ENCODE peak calls at places on chromosomes 16 and 17, in five cellular contexts. One of them, this sample, is unnamed. For H3K4me1, the result is how much of the 10 kb centered on the place peaks cover.

GRCh38 chr16:2967721-2968161 is 1.4 kb upstream of the PAQR4 start:
- DNase-seq in body of pancreas: no peak
- DNase-seq in PC-3: no peak
- DNase-seq in heart right ventricle: no peak
- DNase-seq in CD8-positive, alpha-beta T cell: no peak
- DNase-seq in this sample: no peak

GRCh38 chr17:82239401-82239925 is 10.6 kb downstream of the SLC16A3 start:
- DNase-seq in body of pancreas: no peak
- DNase-seq in PC-3: no peak
- DNase-seq in heart right ventricle: no peak
- DNase-seq in CD8-positive, alpha-beta T cell: no peak
- DNase-seq in this sample: no peak

GRCh38 chr17:41500131-41500911 is 5.1 kb downstream of the KRT13 start:
- DNase-seq in body of pancreas: no peak
- DNase-seq in CD8-positive, alpha-beta T cell: no peak
- DNase-seq in heart right ventricle: no peak
- DNase-seq in PC-3: peak
- DNase-seq in this sample: no peak

GRCh38 chr17:40980594-40980993 is 3.5 kb downstream of the KRT40 start:
- DNase-seq in heart right ventricle: no peak
- DNase-seq in CD8-positive, alpha-beta T cell: no peak
- DNase-seq in PC-3: no peak
- DNase-seq in body of pancreas: no peak
- DNase-seq in this sample: no peak

GRCh38 chr17:75069783-75070182 is 18.0 kb upstream of the SLC16A5 start:
- DNase-seq in heart right ventricle: no peak
- DNase-seq in PC-3: peak
- DNase-seq in CD8-positive, alpha-beta T cell: no peak
- DNase-seq in body of pancreas: no peak
- DNase-seq in this sample: no peak

GRCh38 chr16:78851266-78851665 is 749.3 kb downstream of the MAF start:
- DNase-seq in body of pancreas: no peak
- DNase-seq in heart right ventricle: no peak
- DNase-seq in CD8-positive, alpha-beta T cell: no peak
- DNase-seq in PC-3: no peak
- DNase-seq in this sample: no peak

GRCh38 chr17:14346801-14347200 is 45.9 kb downstream of the HS3ST3B1 start:
- DNase-seq in PC-3: no peak
- DNase-seq in CD8-positive, alpha-beta T cell: no peak
- DNase-seq in heart right ventricle: no peak
- DNase-seq in body of pancreas: no peak
- DNase-seq in this sample: no peak

GRCh38 chr16:56672761-56673536 is 3.3 kb downstream of the MT1H start:
- DNase-seq in body of pancreas: no peak
- DNase-seq in CD8-positive, alpha-beta T cell: no peak
- DNase-seq in PC-3: peak
- DNase-seq in heart right ventricle: no peak
- DNase-seq in this sample: no peak

GRCh38 chr17:48618366-48618896 is 3.3 kb upstream of the HOXB8 start:
- DNase-seq in CD8-positive, alpha-beta T cell: peak
- DNase-seq in PC-3: peak
- DNase-seq in body of pancreas: peak
- DNase-seq in heart right ventricle: peak
- DNase-seq in this sample: peak

GRCh38 chr17:332558-333322 is 19.9 kb downstream of the RPH3AL start:
- DNase-seq in PC-3: no peak
- DNase-seq in heart right ventricle: peak
- DNase-seq in body of pancreas: peak
- DNase-seq in CD8-positive, alpha-beta T cell: no peak
- DNase-seq in this sample: no peak

GRCh38 chr17:40935624-40936023 is 1.8 kb downstream of the KRT23 start:
- DNase-seq in CD8-positive, alpha-beta T cell: no peak
- DNase-seq in body of pancreas: no peak
- DNase-seq in PC-3: no peak
- DNase-seq in heart right ventricle: no peak
- DNase-seq in this sample: no peak

GRCh38 chr16:87343753-87344050 is 26.5 kb upstream of the C16orf95 start:
- DNase-seq in CD8-positive, alpha-beta T cell: no peak
- DNase-seq in heart right ventricle: no peak
- DNase-seq in body of pancreas: no peak
- DNase-seq in PC-3: no peak
- DNase-seq in this sample: no peak

GRCh38 chr17:65662166-65662565 is 100.7 kb upstream of the AXIN2 start:
- DNase-seq in CD8-positive, alpha-beta T cell: no peak
- DNase-seq in PC-3: no peak
- DNase-seq in heart right ventricle: no peak
- DNase-seq in body of pancreas: no peak
- DNase-seq in this sample: no peak

GRCh38 chr17:1043601-1044251 is 46.8 kb downstream of the TIMM22 start:
- DNase-seq in PC-3: no peak
- DNase-seq in heart right ventricle: peak
- DNase-seq in CD8-positive, alpha-beta T cell: no peak
- DNase-seq in body of pancreas: no peak
- DNase-seq in this sample: peak

DNA sequence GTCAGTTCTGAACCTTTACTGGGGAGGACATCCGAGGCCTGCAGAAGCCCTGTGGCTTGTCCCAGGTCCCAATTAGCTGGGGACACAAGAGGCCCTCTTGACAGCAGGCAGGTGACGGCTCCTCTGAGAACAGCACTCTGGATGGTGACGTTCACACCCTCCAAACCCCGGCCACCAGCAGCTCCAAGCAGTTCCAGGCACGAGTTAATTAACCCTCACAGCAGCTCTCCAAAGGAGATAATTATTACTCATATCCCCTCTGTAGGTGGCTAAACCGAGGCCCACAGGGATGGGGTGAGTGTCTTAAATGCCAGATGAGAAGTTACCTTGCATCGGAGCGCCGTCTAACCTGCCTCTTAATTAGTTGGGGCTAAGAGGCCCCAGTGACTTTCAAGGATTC is 168.9 kb upstream of the CIBAR2 start:
- DNase-seq in CD8-positive, alpha-beta T cell: no peak
- DNase-seq in heart right ventricle: no peak
- DNase-seq in body of pancreas: no peak
- DNase-seq in PC-3: no peak
- DNase-seq in this sample: no peak
- H3K4me1 ChIP-seq in CD8-positive, alpha-beta T cell: under half
- H3K4me1 ChIP-seq in heart right ventricle: under half
- H3K4me1 ChIP-seq in body of pancreas: under half
- H3K4me1 ChIP-seq in PC-3: under half
- H3K4me1 ChIP-seq in this sample: half or more

DNA sequence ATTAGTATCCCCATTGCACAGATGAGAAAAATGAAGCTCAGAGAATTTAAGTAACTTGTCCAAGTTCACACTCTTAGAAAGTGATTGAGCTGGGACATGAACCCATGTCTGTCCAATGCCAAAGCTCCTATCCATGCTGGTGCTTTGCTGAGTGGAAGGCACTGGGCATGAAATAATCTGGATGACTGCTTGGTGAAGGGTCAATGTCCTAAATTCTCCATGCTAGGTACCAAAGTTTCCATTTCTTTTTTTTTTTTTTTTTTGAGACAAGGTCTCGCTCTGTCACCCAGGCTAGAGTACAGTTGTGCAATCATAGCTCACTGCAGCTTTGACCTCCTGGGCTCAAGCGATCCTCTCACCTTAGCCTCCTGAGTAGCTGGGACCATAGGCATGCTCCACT is 153.6 kb upstream of the ERCC4 start:
- DNase-seq in body of pancreas: no peak
- DNase-seq in PC-3: no peak
- DNase-seq in CD8-positive, alpha-beta T cell: no peak
- DNase-seq in heart right ventricle: no peak
- DNase-seq in this sample: no peak
- H3K4me1 ChIP-seq in body of pancreas: under half
- H3K4me1 ChIP-seq in PC-3: under half
- H3K4me1 ChIP-seq in CD8-positive, alpha-beta T cell: under half
- H3K4me1 ChIP-seq in heart right ventricle: under half
- H3K4me1 ChIP-seq in this sample: under half

DNA sequence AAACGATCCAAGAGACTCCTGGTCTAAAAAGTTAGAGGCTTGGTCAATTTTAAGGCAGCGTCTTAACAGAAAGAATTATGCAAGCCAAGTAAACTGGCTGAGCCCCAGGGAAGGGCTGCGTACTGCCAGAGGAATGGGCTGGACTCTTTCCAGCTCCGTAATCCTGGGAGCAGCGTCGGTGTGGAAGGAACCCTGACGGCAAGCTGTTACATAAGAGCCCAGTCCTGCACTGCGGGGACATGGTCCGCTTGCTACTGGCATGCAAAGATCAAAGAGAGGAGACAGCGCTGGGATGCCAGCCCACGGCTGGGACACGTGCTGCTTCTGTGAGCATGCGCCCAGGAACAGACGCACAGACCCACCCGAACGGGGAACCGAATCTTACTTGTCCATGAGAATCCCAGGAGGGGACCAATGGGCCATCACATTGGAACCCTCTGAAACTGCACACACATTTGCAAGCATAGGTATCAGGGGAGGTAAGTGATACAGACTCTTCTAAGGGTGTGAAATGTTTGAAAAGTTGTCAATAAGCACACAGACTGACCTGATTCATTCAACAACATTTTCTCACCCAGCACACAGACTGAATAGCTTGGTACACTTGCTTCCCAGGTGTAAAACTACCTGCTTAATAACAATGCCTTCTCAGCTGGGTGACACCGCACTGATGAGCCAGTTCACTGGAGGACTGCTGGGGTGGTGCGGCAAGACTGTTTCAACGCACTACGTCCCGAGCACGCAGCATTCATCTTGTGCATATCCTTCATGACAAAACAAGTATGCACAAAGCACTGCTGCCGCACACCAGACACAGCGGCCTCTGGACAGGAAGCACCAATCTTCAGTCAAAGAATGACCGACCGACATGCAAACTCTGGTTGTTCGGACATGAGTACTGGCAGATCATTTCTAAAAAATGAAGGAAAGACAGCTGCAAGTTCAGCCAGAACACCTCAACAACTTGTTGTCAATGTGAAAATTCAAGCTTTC is 94.9 kb downstream of the ANKRD11 start:
- DNase-seq in heart right ventricle: peak
- DNase-seq in body of pancreas: peak
- DNase-seq in PC-3: peak
- DNase-seq in CD8-positive, alpha-beta T cell: no peak
- DNase-seq in this sample: peak
- H3K4me1 ChIP-seq in heart right ventricle: under half
- H3K4me1 ChIP-seq in body of pancreas: under half
- H3K4me1 ChIP-seq in PC-3: under half
- H3K4me1 ChIP-seq in CD8-positive, alpha-beta T cell: half or more
- H3K4me1 ChIP-seq in this sample: under half

GRCh38 chr16:16763449-16763848 is 384.5 kb downstream of the NPIPA7 start:
- DNase-seq in PC-3: no peak
- DNase-seq in CD8-positive, alpha-beta T cell: no peak
- DNase-seq in body of pancreas: no peak
- DNase-seq in heart right ventricle: no peak
- DNase-seq in this sample: no peak
- H3K4me1 ChIP-seq in PC-3: under half
- H3K4me1 ChIP-seq in CD8-positive, alpha-beta T cell: under half
- H3K4me1 ChIP-seq in body of pancreas: under half
- H3K4me1 ChIP-seq in heart right ventricle: under half
- H3K4me1 ChIP-seq in this sample: under half

GRCh38 chr17:31489295-31490018 is 98.0 kb downstream of the RAB11FIP4 start:
- DNase-seq in heart right ventricle: no peak
- DNase-seq in CD8-positive, alpha-beta T cell: no peak
- DNase-seq in body of pancreas: peak
- DNase-seq in PC-3: peak
- DNase-seq in this sample: no peak

GRCh38 chr17:31491794-31492171 is 100.3 kb downstream of the RAB11FIP4 start:
- DNase-seq in PC-3: no peak
- DNase-seq in body of pancreas: peak
- DNase-seq in CD8-positive, alpha-beta T cell: no peak
- DNase-seq in heart right ventricle: no peak
- DNase-seq in this sample: no peak

GRCh38 chr17:31490019-31490383 is 98.5 kb downstream of the RAB11FIP4 start:
- DNase-seq in heart right ventricle: no peak
- DNase-seq in CD8-positive, alpha-beta T cell: no peak
- DNase-seq in body of pancreas: no peak
- DNase-seq in PC-3: no peak
- DNase-seq in this sample: no peak

GRCh38 chr17:31492206-31492605 is 100.7 kb downstream of the RAB11FIP4 start:
- DNase-seq in PC-3: no peak
- DNase-seq in CD8-positive, alpha-beta T cell: no peak
- DNase-seq in body of pancreas: no peak
- DNase-seq in heart right ventricle: no peak
- DNase-seq in this sample: no peak

GRCh38 chr17:31490991-31491793 is 99.7 kb downstream of the RAB11FIP4 start:
- DNase-seq in body of pancreas: no peak
- DNase-seq in CD8-positive, alpha-beta T cell: no peak
- DNase-seq in heart right ventricle: no peak
- DNase-seq in PC-3: no peak
- DNase-seq in this sample: no peak
- H3K4me1 ChIP-seq in body of pancreas: half or more
- H3K4me1 ChIP-seq in CD8-positive, alpha-beta T cell: half or more
- H3K4me1 ChIP-seq in heart right ventricle: under half
- H3K4me1 ChIP-seq in PC-3: under half
- H3K4me1 ChIP-seq in this sample: under half

GRCh38 chr16:23640669-23640958 is 496 bp downstream of the PALB2 start:
- DNase-seq in heart right ventricle: no peak
- DNase-seq in PC-3: no peak
- DNase-seq in CD8-positive, alpha-beta T cell: no peak
- DNase-seq in body of pancreas: no peak
- DNase-seq in this sample: no peak
- H3K4me1 ChIP-seq in heart right ventricle: under half
- H3K4me1 ChIP-seq in PC-3: under half
- H3K4me1 ChIP-seq in CD8-positive, alpha-beta T cell: under half
- H3K4me1 ChIP-seq in body of pancreas: under half
- H3K4me1 ChIP-seq in this sample: under half

DNA sequence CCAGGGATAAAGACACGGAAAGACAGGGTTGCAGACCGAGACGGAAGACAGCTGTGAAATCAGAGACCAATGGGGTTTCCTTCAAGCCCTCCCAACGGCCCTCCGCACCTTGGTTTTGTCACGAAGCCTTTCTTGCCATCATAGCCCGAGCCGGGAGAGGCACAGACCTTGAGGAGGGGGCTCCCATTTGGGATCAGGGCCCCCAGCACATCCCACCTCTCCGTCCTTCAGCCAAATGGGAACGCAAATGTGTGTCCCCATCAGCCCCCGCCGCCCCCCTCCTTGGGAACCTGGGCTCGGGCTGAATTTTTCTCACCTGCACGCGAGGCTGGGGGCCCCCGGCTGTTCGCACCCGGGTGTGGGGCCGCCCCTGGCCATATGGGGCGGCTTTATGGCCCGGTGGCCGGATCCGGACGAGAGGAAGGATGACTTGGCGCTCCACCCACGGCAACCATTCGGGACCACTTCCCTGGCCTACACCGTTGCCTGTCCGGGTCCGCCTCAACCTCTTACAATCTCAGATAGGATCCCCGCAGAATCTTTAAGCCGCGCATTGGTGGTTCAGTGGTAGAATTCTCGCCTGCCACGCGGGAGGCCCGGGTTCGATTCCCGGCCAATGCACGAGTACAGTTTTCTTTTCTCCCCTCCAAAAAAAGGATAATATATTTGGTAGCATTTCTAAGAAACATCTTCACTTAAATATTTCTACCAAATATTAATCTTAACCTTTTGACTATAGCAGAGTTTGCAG is 1.5 kb upstream of the HES7 start:
- DNase-seq in heart right ventricle: peak
- DNase-seq in CD8-positive, alpha-beta T cell: peak
- DNase-seq in body of pancreas: peak
- DNase-seq in PC-3: peak
- DNase-seq in this sample: peak
- H3K4me1 ChIP-seq in heart right ventricle: under half
- H3K4me1 ChIP-seq in CD8-positive, alpha-beta T cell: half or more
- H3K4me1 ChIP-seq in body of pancreas: half or more
- H3K4me1 ChIP-seq in PC-3: under half
- H3K4me1 ChIP-seq in this sample: under half

This sample was measured in BE2C.